ENCODE peak calls at places on chromosome 17, in four cellular contexts. N, D, G and Y are unnamed samples.
A peak's percentile ranks its signal among the peaks of the same experiment; 100 is the strongest.

GRCh38 chr17:75778861-75779249 is 5.8 kb upstream of the UNK start:
- DNase-seq in N (no peak), D (no peak), G (no peak), Y (no peak)

GRCh38 chr17:82767041-82767754 is 15.3 kb downstream of the TBCD start:
- DNase-seq in N (peak; percentile 62), D (peak; percentile 81), G (peak; percentile 14), Y (no peak)

GRCh38 chr17:70006159-70006558 is 68.9 kb upstream of the KCNJ16 start:
- DNase-seq in N (no peak), D (no peak), G (peak; percentile 11), Y (no peak)

GRCh38 chr17:64077409-64077808 is 52.5 kb downstream of the ERN1 start:
- DNase-seq in N (no peak), D (no peak), G (no peak), Y (no peak)

GRCh38 chr17:76734080-76734840 is 2.9 kb downstream of the SRSF2 start:
- DNase-seq in N (no peak), D (no peak), G (peak; percentile 46), Y (no peak)

GRCh38 chr17:43006639-43007551 is at the start of gene IFI35:
- DNase-seq in N (peak; percentile 78), D (peak; percentile 77), G (peak; percentile 83), Y (no peak)

GRCh38 chr17:37831492-37831891 is 86.6 kb upstream of the HNF1B start:
- DNase-seq in N (no peak), D (no peak), G (no peak), Y (no peak)

GRCh38 chr17:4968166-4968915 is 724 bp upstream of the SPAG7 start:
- DNase-seq in N (no peak), D (no peak), G (no peak), Y (no peak)

GRCh38 chr17:34998205-34998604 is 17.9 kb downstream of the LIG3 start:
- DNase-seq in N (peak; percentile 69), D (peak; percentile 87), G (peak; percentile 60), Y (peak; percentile 26)

GRCh38 chr17:74842146-74842598 is 17.5 kb downstream of the GRIN2C start:
- DNase-seq in N (no peak), D (no peak), G (peak; percentile 7), Y (no peak)

GRCh38 chr17:79715318-79716182 is 15.2 kb upstream of the ENPP7 start:
- DNase-seq in N (no peak), D (no peak), G (no peak), Y (no peak)

GRCh38 chr17:62966426-62967110 is 533 bp downstream of the TANC2 start:
- DNase-seq in N (no peak), D (peak; percentile 18), G (peak; percentile 23), Y (peak; percentile 64)